ENCODE peak calls at places on chromosomes 13 and 19, in eight cellular contexts. R is left ventricle myocardium superior; J is SIG-M5; C is activated naive CD4-positive, alpha-beta T cell; F is endothelial cell; K is stimulated activated CD8-positive, alpha-beta memory T cell treated with anti-CD3 and anti-CD28 coated beads, Interleukin-2, amount 100 ng/mL, for 48 hours; M is aorta; N is caudate nucleus. A is an unnamed sample.

GRCh38 chr13:44011036-44011435 is 131.3 kb downstream of the LACC1 start:
- DNase-seq in R (no peak), J (no peak), C (no peak), F (no peak), K (no peak), M (no peak), N (no peak), A (no peak)

GRCh38 chr19:34350161-34350561 is 14.8 kb upstream of the GPI start:
- DNase-seq in R (no peak), J (no peak), C (peak; percentile 58), F (no peak), K (peak; percentile 36), M (no peak), N (peak; percentile 8), A (no peak)

GRCh38 chr13:43878897-43879322 is 630 bp downstream of the CCDC122 start:
- DNase-seq in R (peak; percentile 82), J (no peak), C (peak; percentile 2), F (peak; percentile 61), K (peak; percentile 36), M (peak; percentile 91), N (peak; percentile 43), A (peak; percentile 48)

GRCh38 chr19:15937771-15938170 is 3.4 kb upstream of the CYP4F11 start:
- DNase-seq in R (no peak), J (no peak), C (no peak), F (no peak), K (no peak), M (no peak), N (no peak), A (no peak)

GRCh38 chr13:66171821-66172220 is 1058.3 kb downstream of the PCDH9 start:
- DNase-seq in R (no peak), J (no peak), C (no peak), F (no peak), K (no peak), M (no peak), N (no peak), A (no peak)

GRCh38 chr19:55289117-55289796 is 5.5 kb downstream of the BRSK1 start:
- DNase-seq in R (no peak), J (no peak), C (no peak), F (no peak), K (no peak), M (no peak), N (no peak), A (no peak)

GRCh38 chr19:4870025-4870700 is 2.7 kb upstream of the PLIN3 start:
- DNase-seq in R (peak; percentile 38), J (peak; percentile 39), C (no peak), F (no peak), K (no peak), M (peak; percentile 87), N (no peak), A (peak; percentile 49)

GRCh38 chr19:7288977-7289376 is 5.2 kb downstream of the INSR start:
- DNase-seq in R (no peak), J (no peak), C (no peak), F (no peak), K (no peak), M (no peak), N (no peak), A (no peak)

GRCh38 chr13:52788011-52788410 is 48.4 kb upstream of the CNMD start:
- DNase-seq in R (no peak), J (no peak), C (no peak), F (no peak), K (no peak), M (no peak), N (no peak), A (no peak)

GRCh38 chr13:37175996-37176395 is 70.5 kb upstream of the CSNK1A1L start:
- DNase-seq in R (no peak), J (no peak), C (no peak), F (no peak), K (no peak), M (no peak), N (no peak), A (no peak)

GRCh38 chr13:32309812-32310706 is 5.1 kb downstream of the ZAR1L start:
- DNase-seq in R (no peak), J (no peak), C (no peak), F (peak; percentile 11), K (no peak), M (no peak), N (no peak), A (peak; percentile 80)

GRCh38 chr13:110528911-110529310 is 32.6 kb downstream of the RAB20 start:
- DNase-seq in R (no peak), J (no peak), C (no peak), F (no peak), K (no peak), M (no peak), N (no peak), A (no peak)

GRCh38 chr19:29714953-29715694 is at the start of gene C19orf12:
- DNase-seq in R (peak; percentile 84), J (no peak), C (peak; percentile 62), F (peak; percentile 57), K (peak; percentile 46), M (peak; percentile 89), N (peak; percentile 51), A (peak; percentile 88)

GRCh38 chr19:49680473-49681351 is 3.6 kb downstream of the PRMT1 start:
- DNase-seq in R (peak; percentile 95), J (no peak), C (peak; percentile 95), F (peak; percentile 99), K (peak; percentile 96), M (peak; percentile 98), N (peak; percentile 60), A (peak; percentile 99)

GRCh38 chr19:38362076-38362945 is 12.1 kb upstream of the PSMD8 start:
- DNase-seq in R (peak; percentile 90), J (no peak), C (peak; percentile 47), F (peak; percentile 82), K (peak; percentile 91), M (peak; percentile 94), N (no peak), A (peak; percentile 76)

GRCh38 chr19:39848392-39848791 is 2.2 kb upstream of the FBL start:
- DNase-seq in R (no peak), J (no peak), C (no peak), F (no peak), K (no peak), M (no peak), N (no peak), A (no peak)

GRCh38 chr19:31220540-31220939 is 128.7 kb downstream of the TSHZ3 start:
- DNase-seq in R (no peak), J (no peak), C (no peak), F (peak; percentile 5), K (no peak), M (no peak), N (no peak), A (peak; percentile 74)

GRCh38 chr13:80011448-80012212 is 329.3 kb downstream of the SPRY2 start:
- DNase-seq in R (no peak), J (no peak), C (no peak), F (no peak), K (no peak), M (no peak), N (peak; percentile 11), A (no peak)

GRCh38 chr13:67736646-67737420 is 506.7 kb upstream of the PCDH9 start:
- DNase-seq in R (no peak), J (no peak), C (no peak), F (peak; percentile 53), K (no peak), M (no peak), N (no peak), A (peak; percentile 66)

GRCh38 chr19:42132030-42132628 is at the start of gene POU2F2:
- DNase-seq in R (peak; percentile 64), J (no peak), C (peak; percentile 81), F (no peak), K (peak; percentile 75), M (peak; percentile 81), N (no peak), A (peak; percentile 96)

GRCh38 chr13:61246351-61246750 is 169.3 kb downstream of the PCDH20 start:
- DNase-seq in R (no peak), J (no peak), C (no peak), F (no peak), K (no peak), M (no peak), N (no peak), A (no peak)

GRCh38 chr13:108003626-108004025 is 211.7 kb downstream of the LIG4 start:
- DNase-seq in R (no peak), J (no peak), C (no peak), F (no peak), K (no peak), M (no peak), N (no peak), A (no peak)

GRCh38 chr19:40740747-40741146 is 9.5 kb downstream of the ACTMAP start:
- DNase-seq in R (peak; percentile 68), J (no peak), C (no peak), F (no peak), K (no peak), M (no peak), N (no peak), A (no peak)

GRCh38 chr19:3509566-3509989 is 3.5 kb downstream of the FZR1 start:
- DNase-seq in R (no peak), J (no peak), C (no peak), F (no peak), K (peak; percentile 38), M (no peak), N (no peak), A (no peak)

GRCh38 chr13:23723463-23723862 is 153.3 kb downstream of the TNFRSF19 start:
- DNase-seq in R (no peak), J (no peak), C (no peak), F (no peak), K (no peak), M (no peak), N (no peak), A (no peak)

GRCh38 chr13:26784704-26785639 is 24.4 kb upstream of the GPR12 start:
- DNase-seq in R (no peak), J (no peak), C (no peak), F (no peak), K (no peak), M (no peak), N (no peak), A (peak; percentile 92)

GRCh38 chr13:114339779-114340534 is 25.7 kb downstream of the CHAMP1 start:
- DNase-seq in R (peak; percentile 42), J (no peak), C (no peak), F (no peak), K (peak; percentile 13), M (no peak), N (no peak), A (peak; percentile 85)

GRCh38 chr19:50432658-50433057 is at the start of gene MYBPC2:
- DNase-seq in R (no peak), J (no peak), C (no peak), F (no peak), K (no peak), M (no peak), N (no peak), A (peak; percentile 94)

GRCh38 chr13:114025432-114026127 is 51.7 kb upstream of the C13orf46 start:
- DNase-seq in R (peak; percentile 37), J (no peak), C (no peak), F (no peak), K (no peak), M (peak; percentile 57), N (no peak), A (no peak)

GRCh38 chr19:34259367-34259865 is 5.1 kb downstream of the GARRE1 start:
- DNase-seq in R (no peak), J (no peak), C (no peak), F (no peak), K (no peak), M (no peak), N (no peak), A (no peak)

GRCh38 chr19:13410946-13411345 is 95.3 kb downstream of the CACNA1A start:
- DNase-seq in R (no peak), J (no peak), C (no peak), F (no peak), K (no peak), M (no peak), N (no peak), A (no peak)

GRCh38 chr13:80473695-80474094 is 132.8 kb upstream of the SPRY2 start:
- DNase-seq in R (no peak), J (no peak), C (no peak), F (no peak), K (no peak), M (no peak), N (no peak), A (no peak)

GRCh38 chr13:99657848-99658265 is 156.6 kb downstream of the TM9SF2 start:
- DNase-seq in R (peak; percentile 59), J (no peak), C (peak; percentile 45), F (peak; percentile 55), K (peak; percentile 11), M (no peak), N (no peak), A (no peak)

A was measured in Karpas-422.